ENCODE peak calls at places on chromosomes 16 and 17, in seven cellular contexts. A, Y, T, D, Z, X and C are unnamed samples.

GRCh38 chr16:86261379-86261778 is 248.9 kb upstream of the FOXF1 start:
- DNase-seq in A (no peak), Y (no peak), T (no peak), D (no peak), Z (no peak), X (peak), C (peak)

GRCh38 chr17:17508641-17509591 is 12.7 kb upstream of the RASD1 start:
- DNase-seq in A (no peak), Y (no peak), T (no peak), D (no peak), Z (no peak), X (no peak), C (no peak)

GRCh38 chr17:47225436-47225858 is 16.3 kb downstream of the MYL4 start:
- DNase-seq in A (no peak), Y (no peak), T (no peak), D (peak), Z (peak), X (no peak), C (no peak)

GRCh38 chr16:27628216-27628945 is 78.4 kb downstream of the KATNIP start:
- DNase-seq in A (no peak), Y (no peak), T (no peak), D (no peak), Z (no peak), X (no peak), C (no peak)

GRCh38 chr16:12406840-12407690 is 396.6 kb downstream of the CPPED1 start:
- DNase-seq in A (no peak), Y (no peak), T (no peak), D (no peak), Z (no peak), X (no peak), C (no peak)

GRCh38 chr16:81627024-81627423 is 152.1 kb upstream of the PLCG2 start:
- DNase-seq in A (no peak), Y (no peak), T (no peak), D (no peak), Z (peak), X (no peak), C (no peak)

GRCh38 chr16:61681124-61681523 is 355.1 kb downstream of the CDH8 start:
- DNase-seq in A (no peak), Y (no peak), T (no peak), D (no peak), Z (peak), X (no peak), C (no peak)

GRCh38 chr17:83194761-83195329 is 115.4 kb downstream of the METRNL start:
- DNase-seq in A (no peak), Y (no peak), T (no peak), D (no peak), Z (peak), X (no peak), C (no peak)

GRCh38 chr16:8855972-8856371 is 12.8 kb downstream of the CARHSP1 start:
- DNase-seq in A (no peak), Y (no peak), T (no peak), D (no peak), Z (no peak), X (no peak), C (no peak)

GRCh38 chr16:64981568-64982281 is 140.1 kb downstream of the CDH11 start:
- DNase-seq in A (no peak), Y (no peak), T (no peak), D (no peak), Z (no peak), X (no peak), C (no peak)

GRCh38 chr16:67562526-67562917 is at the start of gene CTCF:
- DNase-seq in A (peak), Y (peak), T (peak), D (peak), Z (peak), X (peak), C (peak)

GRCh38 chr16:74771656-74772315 is 2.8 kb downstream of the FA2H start:
- DNase-seq in A (no peak), Y (no peak), T (no peak), D (no peak), Z (no peak), X (peak), C (no peak)

GRCh38 chr17:82805823-82806222 is 34.0 kb downstream of the ZNF750 start:
- DNase-seq in A (no peak), Y (no peak), T (no peak), D (no peak), Z (no peak), X (no peak), C (no peak)

GRCh38 chr17:56810846-56811775 is 22.6 kb downstream of the C17orf67 start:
- DNase-seq in A (no peak), Y (no peak), T (no peak), D (no peak), Z (no peak), X (no peak), C (no peak)

GRCh38 chr17:59330314-59330942 is 1.0 kb upstream of the YPEL2 start:
- DNase-seq in A (peak), Y (no peak), T (no peak), D (no peak), Z (no peak), X (no peak), C (no peak)

GRCh38 chr17:15883617-15884111 is 61.3 kb upstream of the ADORA2B start:
- DNase-seq in A (no peak), Y (no peak), T (no peak), D (no peak), Z (peak), X (no peak), C (no peak)

GRCh38 chr16:2212362-2213324 is 2.0 kb upstream of the BRICD5 start:
- DNase-seq in A (no peak), Y (no peak), T (no peak), D (no peak), Z (peak), X (peak), C (peak)

GRCh38 chr16:31138621-31139578 is 3.4 kb upstream of the PRSS8 start:
- DNase-seq in A (no peak), Y (no peak), T (no peak), D (no peak), Z (peak), X (no peak), C (no peak)

GRCh38 chr17:2982854-2983636 is 80.4 kb downstream of the OR1D5 start:
- DNase-seq in A (no peak), Y (no peak), T (no peak), D (no peak), Z (peak), X (no peak), C (no peak)

GRCh38 chr16:27676807-27677206 is 126.9 kb downstream of the KATNIP start:
- DNase-seq in A (no peak), Y (no peak), T (no peak), D (no peak), Z (peak), X (no peak), C (no peak)

GRCh38 chr16:57761301-57761700 is 25.7 kb downstream of the KATNB1 start:
- DNase-seq in A (no peak), Y (no peak), T (no peak), D (no peak), Z (no peak), X (no peak), C (no peak)

GRCh38 chr16:58422809-58423208 is 30.5 kb downstream of the GINS3 start:
- DNase-seq in A (no peak), Y (no peak), T (no peak), D (no peak), Z (no peak), X (no peak), C (no peak)

GRCh38 chr17:27651411-27652345 is 20.7 kb downstream of the LGALS9 start:
- DNase-seq in A (no peak), Y (peak), T (peak), D (no peak), Z (peak), X (peak), C (no peak)

GRCh38 chr16:28117168-28117565 is 53.7 kb upstream of the GSG1L start:
- DNase-seq in A (no peak), Y (no peak), T (no peak), D (no peak), Z (no peak), X (no peak), C (no peak)

GRCh38 chr16:67199011-67199807 is at the start of gene ELMO3:
- DNase-seq in A (no peak), Y (no peak), T (no peak), D (no peak), Z (no peak), X (no peak), C (peak)

GRCh38 chr17:4509923-4510614 is 11.4 kb downstream of the SPNS2 start:
- DNase-seq in A (no peak), Y (no peak), T (no peak), D (no peak), Z (peak), X (no peak), C (no peak)

GRCh38 chr17:9360610-9361571 is 214.7 kb downstream of the STX8 start:
- DNase-seq in A (peak), Y (no peak), T (no peak), D (peak), Z (peak), X (no peak), C (peak)

GRCh38 chr16:51359141-51359960 is 208.3 kb upstream of the SALL1 start:
- DNase-seq in A (no peak), Y (no peak), T (no peak), D (no peak), Z (peak), X (no peak), C (no peak)